ENCODE peak calls at places on chromosome 1, in six cellular contexts. One of them, this sample, is unnamed.
A peak's percentile ranks its signal among the peaks of the same experiment; 100 is the strongest.

GRCh38 chr1:64172458-64172983 is 30.9 kb upstream of the UBE2U start:
- DNase-seq in HCT116: no peak
- DNase-seq in HepG2: peak; percentile 25
- DNase-seq in K562: no peak
- DNase-seq in NT2/D1: no peak
- DNase-seq in H1: no peak
- DNase-seq in this sample: no peak

GRCh38 chr1:201019321-201019977 is 4.1 kb downstream of the KIF21B start:
- DNase-seq in K562: peak; percentile 92
- DNase-seq in HCT116: peak; percentile 49
- DNase-seq in NT2/D1: no peak
- DNase-seq in H1: no peak
- DNase-seq in HepG2: peak; percentile 17
- DNase-seq in this sample: peak; percentile 84

GRCh38 chr1:113759341-113760101 is at the start of gene PHTF1:
- DNase-seq in K562: peak; percentile 93
- DNase-seq in HepG2: peak; percentile 52
- DNase-seq in H1: peak; percentile 53
- DNase-seq in HCT116: peak; percentile 21
- DNase-seq in NT2/D1: peak; percentile 82
- DNase-seq in this sample: no peak

GRCh38 chr1:166307261-166308188 is 140.7 kb upstream of the FAM78B start:
- DNase-seq in H1: no peak
- DNase-seq in K562: no peak
- DNase-seq in HCT116: no peak
- DNase-seq in NT2/D1: no peak
- DNase-seq in HepG2: no peak
- DNase-seq in this sample: no peak

GRCh38 chr1:163205513-163205912 is 2.8 kb upstream of the RGS5 start:
- DNase-seq in K562: no peak
- DNase-seq in HepG2: no peak
- DNase-seq in H1: no peak
- DNase-seq in HCT116: no peak
- DNase-seq in NT2/D1: no peak
- DNase-seq in this sample: no peak

GRCh38 chr1:67607699-67608098 is 77.3 kb upstream of the GADD45A start:
- DNase-seq in NT2/D1: no peak
- DNase-seq in K562: no peak
- DNase-seq in HepG2: no peak
- DNase-seq in H1: no peak
- DNase-seq in HCT116: no peak
- DNase-seq in this sample: no peak

GRCh38 chr1:202571719-202572339 is 138.4 kb downstream of the SYT2 start:
- DNase-seq in HepG2: peak; percentile 26
- DNase-seq in HCT116: peak; percentile 13
- DNase-seq in K562: peak; percentile 68
- DNase-seq in NT2/D1: no peak
- DNase-seq in H1: no peak
- DNase-seq in this sample: no peak

GRCh38 chr1:164801246-164801731 is 242.3 kb downstream of the PBX1 start:
- DNase-seq in HCT116: no peak
- DNase-seq in NT2/D1: no peak
- DNase-seq in HepG2: no peak
- DNase-seq in H1: no peak
- DNase-seq in K562: no peak
- DNase-seq in this sample: no peak

GRCh38 chr1:159229896-159230295 is 25.2 kb downstream of the ACKR1 start:
- DNase-seq in HepG2: no peak
- DNase-seq in HCT116: no peak
- DNase-seq in H1: no peak
- DNase-seq in K562: no peak
- DNase-seq in NT2/D1: no peak
- DNase-seq in this sample: no peak

GRCh38 chr1:175628548-175629317 is 114.7 kb downstream of the TNR start:
- DNase-seq in HCT116: no peak
- DNase-seq in H1: no peak
- DNase-seq in K562: no peak
- DNase-seq in HepG2: no peak
- DNase-seq in NT2/D1: no peak
- DNase-seq in this sample: no peak

GRCh38 chr1:60031116-60031515 is 42.5 kb downstream of the C1orf87 start:
- DNase-seq in H1: no peak
- DNase-seq in HCT116: no peak
- DNase-seq in K562: no peak
- DNase-seq in NT2/D1: no peak
- DNase-seq in HepG2: no peak
- DNase-seq in this sample: no peak

GRCh38 chr1:206839857-206840256 is 25.6 kb upstream of the IL20 start:
- DNase-seq in HCT116: no peak
- DNase-seq in K562: no peak
- DNase-seq in HepG2: no peak
- DNase-seq in NT2/D1: no peak
- DNase-seq in H1: no peak
- DNase-seq in this sample: no peak

GRCh38 chr1:8412183-8412831 is 94.4 kb downstream of the SLC45A1 start:
- DNase-seq in NT2/D1: no peak
- DNase-seq in HepG2: no peak
- DNase-seq in H1: no peak
- DNase-seq in HCT116: no peak
- DNase-seq in K562: no peak
- DNase-seq in this sample: no peak

GRCh38 chr1:215405211-215405610 is 161.9 kb upstream of the KCTD3 start:
- DNase-seq in K562: no peak
- DNase-seq in NT2/D1: no peak
- DNase-seq in H1: no peak
- DNase-seq in HepG2: no peak
- DNase-seq in HCT116: no peak
- DNase-seq in this sample: no peak

GRCh38 chr1:215406927-215407326 is 160.2 kb upstream of the KCTD3 start:
- DNase-seq in H1: no peak
- DNase-seq in NT2/D1: no peak
- DNase-seq in K562: no peak
- DNase-seq in HCT116: no peak
- DNase-seq in HepG2: no peak
- DNase-seq in this sample: no peak

GRCh38 chr1:215402147-215402546 is 165.0 kb upstream of the KCTD3 start:
- DNase-seq in H1: no peak
- DNase-seq in HepG2: no peak
- DNase-seq in HCT116: no peak
- DNase-seq in K562: no peak
- DNase-seq in NT2/D1: no peak
- DNase-seq in this sample: no peak

GRCh38 chr1:215407575-215407974 is 159.5 kb upstream of the KCTD3 start:
- DNase-seq in HepG2: no peak
- DNase-seq in K562: no peak
- DNase-seq in NT2/D1: no peak
- DNase-seq in H1: no peak
- DNase-seq in HCT116: no peak
- DNase-seq in this sample: no peak
- TF ChIP-seq ZNF274 in HepG2: no peak
- TF ChIP-seq ZNF274 in K562: no peak
- TF ChIP-seq ZNF274 in NT2/D1: no peak
- TF ChIP-seq ZNF274 in H1: no peak
- TF ChIP-seq ZNF274 in HCT116: no peak
- TF ChIP-seq ZNF274 in this sample: no peak

GRCh38 chr1:36729716-36730510 is 247.2 kb upstream of the CSF3R start:
- DNase-seq in K562: no peak
- DNase-seq in NT2/D1: no peak
- DNase-seq in H1: no peak
- DNase-seq in HCT116: no peak
- DNase-seq in HepG2: no peak
- DNase-seq in this sample: no peak
- TF ChIP-seq ZNF274 in K562: no peak
- TF ChIP-seq ZNF274 in NT2/D1: no peak
- TF ChIP-seq ZNF274 in H1: no peak
- TF ChIP-seq ZNF274 in HCT116: no peak
- TF ChIP-seq ZNF274 in HepG2: no peak
- TF ChIP-seq ZNF274 in this sample: no peak

DNA sequence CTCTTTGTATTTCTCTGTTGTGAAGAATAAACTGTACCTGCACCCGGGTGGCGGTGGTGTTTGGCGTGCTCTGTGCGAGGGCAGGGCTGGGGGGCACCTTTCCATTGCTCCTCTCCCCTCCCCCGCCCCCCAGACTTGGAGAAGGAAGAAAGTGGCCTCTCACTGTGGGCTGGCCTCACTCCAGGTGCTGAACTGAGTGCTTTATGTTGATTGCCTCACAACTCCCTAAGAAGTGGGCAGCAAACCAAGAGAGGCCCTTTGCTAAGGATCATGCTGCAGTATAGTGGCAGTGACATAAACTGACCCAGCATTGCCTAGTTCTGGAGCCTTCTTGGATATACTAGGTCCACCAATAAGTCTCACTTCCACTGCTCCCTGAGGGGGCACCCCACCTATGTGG is 20.2 kb downstream of the A3GALT2 start:
- DNase-seq in HepG2: no peak
- DNase-seq in K562: no peak
- DNase-seq in H1: no peak
- DNase-seq in NT2/D1: no peak
- DNase-seq in HCT116: no peak
- DNase-seq in this sample: no peak
- TF ChIP-seq ZNF274 in HepG2: no peak
- TF ChIP-seq ZNF274 in K562: no peak
- TF ChIP-seq ZNF274 in H1: no peak
- TF ChIP-seq ZNF274 in NT2/D1: no peak
- TF ChIP-seq ZNF274 in HCT116: no peak
- TF ChIP-seq ZNF274 in this sample: no peak

GRCh38 chr1:150535511-150536281 is 13.5 kb upstream of the ADAMTSL4 start:
- DNase-seq in H1: no peak
- DNase-seq in NT2/D1: no peak
- DNase-seq in HepG2: no peak
- DNase-seq in K562: no peak
- DNase-seq in HCT116: no peak
- DNase-seq in this sample: no peak
- TF ChIP-seq ZNF274 in H1: no peak
- TF ChIP-seq ZNF274 in NT2/D1: no peak
- TF ChIP-seq ZNF274 in HepG2: no peak
- TF ChIP-seq ZNF274 in K562: no peak
- TF ChIP-seq ZNF274 in HCT116: no peak
- TF ChIP-seq ZNF274 in this sample: no peak